ENCODE peak calls at places on chromosome 19, in ten cellular contexts. U, T, J, O, C, A, S, Y, W and M are unnamed samples.

GRCh38 chr19:40567040-40567749 is 9.5 kb upstream of the SHKBP1 start:
- DNase-seq in T (peak), S (no peak), J (no peak), Y (no peak), A (no peak), O (no peak), U (peak), W (no peak), C (no peak), M (no peak)

GRCh38 chr19:58268344-58268743 is 10.4 kb upstream of the ZNF8 start:
- DNase-seq in S (no peak), A (no peak), O (no peak), J (no peak), T (no peak), C (no peak), Y (no peak), W (no peak), U (no peak), M (no peak)

GRCh38 chr19:3039641-3040077 is 10.6 kb upstream of the TLE2 start:
- DNase-seq in J (no peak), Y (no peak), T (no peak), U (no peak), A (no peak), C (no peak), W (no peak), O (peak), S (no peak), M (no peak)

GRCh38 chr19:48123907-48124675 is 13.5 kb upstream of the PLA2G4C start:
- DNase-seq in A (peak), J (no peak), Y (no peak), T (peak), C (no peak), S (no peak), O (no peak), U (no peak), W (no peak), M (no peak)

GRCh38 chr19:2166741-2167738 is 3.3 kb downstream of the DOT1L start:
- DNase-seq in A (peak), Y (peak), U (no peak), C (peak), S (no peak), T (peak), W (peak), O (no peak), J (peak), M (no peak)

GRCh38 chr19:42508892-42509444 is 19.3 kb downstream of the CEACAM1 start:
- DNase-seq in U (no peak), Y (no peak), T (no peak), C (no peak), A (no peak), S (no peak), J (no peak), O (no peak), W (no peak), M (no peak)

GRCh38 chr19:33436360-33437345 is 63.1 kb downstream of the CEBPG start:
- DNase-seq in W (peak), Y (peak), O (no peak), U (no peak), J (peak), A (no peak), S (no peak), C (no peak), T (no peak), M (no peak)

GRCh38 chr19:12293771-12294307 is 844 bp downstream of the ZNF44 start:
- DNase-seq in J (peak), W (peak), U (peak), Y (peak), A (peak), O (peak), T (peak), C (peak), S (no peak), M (peak)

GRCh38 chr19:37304190-37304883 is 66.6 kb upstream of the ZNF527 start:
- DNase-seq in J (peak), Y (peak), W (no peak), U (peak), A (no peak), C (peak), T (no peak), S (no peak), O (no peak), M (no peak)
- H3K4me3 ChIP-seq in J (no peak), Y (peak), W (peak), U (no peak), A (no peak), C (no peak), T (peak), S (no peak), O (no peak), M (no peak)

GRCh38 chr19:310781-311496 is 19.7 kb upstream of the PLPP2 start:
- DNase-seq in O (no peak), U (no peak), W (no peak), C (peak), A (no peak), T (no peak), J (peak), Y (no peak), S (no peak), M (no peak)
- H3K4me3 ChIP-seq in O (no peak), U (no peak), W (peak), C (no peak), A (no peak), T (no peak), J (no peak), Y (peak), S (no peak), M (no peak)

GRCh38 chr19:50722248-50723013 is 733 bp upstream of the CLEC11A start:
- DNase-seq in A (no peak), Y (no peak), U (no peak), O (no peak), W (no peak), S (no peak), C (no peak), T (peak), J (no peak), M (no peak)
- H3K4me3 ChIP-seq in A (no peak), Y (peak), U (no peak), O (no peak), W (no peak), S (peak), C (no peak), T (peak), J (no peak), M (peak)

DNA sequence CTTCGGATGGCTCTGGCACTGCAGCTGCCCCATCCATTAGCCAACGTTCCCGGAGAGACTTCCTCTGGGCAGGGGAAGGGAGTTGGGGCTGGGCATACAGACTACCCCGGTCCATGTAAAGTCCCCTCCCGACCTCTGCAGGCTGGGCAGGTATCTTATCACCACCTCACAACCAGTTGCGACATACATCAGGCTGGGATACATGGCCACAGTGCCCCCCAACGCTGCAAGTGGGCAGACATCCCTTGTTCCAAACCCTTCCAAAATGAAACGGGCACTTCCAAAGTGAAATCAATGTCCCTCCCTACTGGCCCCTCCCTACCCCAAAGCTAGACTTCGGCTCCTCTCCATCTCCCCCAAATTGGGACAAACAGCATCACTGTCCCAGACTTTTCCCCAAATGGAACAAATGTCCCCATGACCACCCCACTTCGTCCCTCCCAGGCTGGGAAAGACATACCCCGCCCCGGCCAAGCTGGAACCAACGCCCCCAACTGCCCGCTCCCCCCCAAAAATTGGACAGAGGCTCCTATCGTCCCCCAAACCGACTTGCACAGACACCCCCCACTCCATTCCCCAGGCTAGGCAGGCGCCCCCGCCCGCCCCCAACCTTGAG is 5.0 kb downstream of the PALM3 start:
- DNase-seq in U (peak), W (no peak), Y (no peak), A (no peak), J (no peak), O (no peak), C (no peak), S (no peak), T (no peak), M (no peak)
- H3K4me3 ChIP-seq in U (peak), W (peak), Y (peak), A (no peak), J (no peak), O (no peak), C (no peak), S (peak), T (no peak), M (no peak)

GRCh38 chr19:19387108-19387507 is 18.4 kb upstream of the GATAD2A start:
- DNase-seq in T (no peak), S (no peak), Y (no peak), C (no peak), O (no peak), A (no peak), U (no peak), J (no peak), W (no peak), M (no peak)

GRCh38 chr19:19385131-19385899 is 20.2 kb upstream of the GATAD2A start:
- DNase-seq in U (peak), C (peak), O (peak), S (peak), A (peak), J (peak), Y (peak), T (peak), W (peak), M (peak)

GRCh38 chr19:19385900-19386339 is 19.6 kb upstream of the GATAD2A start:
- DNase-seq in A (no peak), J (peak), U (no peak), W (peak), S (no peak), O (peak), Y (no peak), T (no peak), C (peak), M (no peak)

GRCh38 chr19:19384486-19384885 is 21.0 kb upstream of the GATAD2A start:
- DNase-seq in T (no peak), S (no peak), W (no peak), U (no peak), Y (no peak), A (no peak), O (no peak), C (no peak), J (no peak), M (no peak)

DNA sequence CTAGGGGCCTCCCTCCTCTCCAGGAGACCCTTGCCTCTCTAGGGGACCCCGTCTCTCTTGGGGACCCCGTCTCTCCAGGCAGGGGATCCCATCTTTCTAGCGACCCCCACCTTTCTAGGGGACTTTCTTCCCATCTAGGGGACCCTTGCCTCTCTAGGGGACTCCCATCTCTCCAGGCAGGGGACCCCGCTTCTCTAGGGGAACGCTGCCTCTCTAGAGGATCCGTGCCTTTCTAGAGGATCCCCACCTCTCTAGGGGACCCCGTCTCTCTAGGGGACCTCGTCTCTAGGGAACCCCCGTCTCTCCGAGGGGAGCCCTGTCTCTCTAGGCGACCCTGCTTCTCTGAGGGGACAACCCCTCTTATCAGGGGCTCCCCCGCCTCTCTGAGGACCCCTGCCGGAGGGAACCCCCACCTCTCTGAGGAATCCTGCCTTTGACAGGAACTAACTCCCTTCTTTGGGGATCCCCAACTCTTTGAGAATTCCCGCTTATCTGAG is 19.1 kb upstream of the GATAD2A start:
- DNase-seq in U (no peak), A (no peak), O (no peak), S (no peak), T (no peak), Y (no peak), W (no peak), J (no peak), C (no peak), M (no peak)
- H3K4me3 ChIP-seq in U (peak), A (peak), O (peak), S (peak), T (peak), Y (peak), W (peak), J (peak), C (peak), M (peak)